ENCODE peak calls at places on chromosome 1, in four cellular contexts. One of them, this sample, is unnamed.

GRCh38 chr1:46747683-46748288 is 28.9 kb upstream of the EFCAB14 start:
- DNase-seq in small intestine: peak; percentile 68
- DNase-seq in brain microvascular endothelial cell: peak; percentile 68
- DNase-seq in naive thymus-derived CD4-positive, alpha-beta T cell: no peak
- DNase-seq in this sample: peak; percentile 31

GRCh38 chr1:10854856-10855459 is 58.5 kb upstream of the CASZ1 start:
- DNase-seq in small intestine: no peak
- DNase-seq in naive thymus-derived CD4-positive, alpha-beta T cell: no peak
- DNase-seq in brain microvascular endothelial cell: no peak
- DNase-seq in this sample: no peak

GRCh38 chr1:67695963-67696362 is 11.0 kb downstream of the GADD45A start:
- DNase-seq in naive thymus-derived CD4-positive, alpha-beta T cell: no peak
- DNase-seq in brain microvascular endothelial cell: no peak
- DNase-seq in small intestine: no peak
- DNase-seq in this sample: no peak

GRCh38 chr1:67645495-67646144 is 39.4 kb upstream of the GADD45A start:
- DNase-seq in naive thymus-derived CD4-positive, alpha-beta T cell: no peak
- DNase-seq in brain microvascular endothelial cell: peak; percentile 40
- DNase-seq in small intestine: peak; percentile 93
- DNase-seq in this sample: no peak

GRCh38 chr1:50427818-50428779 is 4.9 kb upstream of the DMRTA2 start:
- DNase-seq in small intestine: no peak
- DNase-seq in brain microvascular endothelial cell: no peak
- DNase-seq in naive thymus-derived CD4-positive, alpha-beta T cell: no peak
- DNase-seq in this sample: no peak

GRCh38 chr1:101632548-101633256 is 364.0 kb downstream of the OLFM3 start:
- DNase-seq in small intestine: no peak
- DNase-seq in naive thymus-derived CD4-positive, alpha-beta T cell: no peak
- DNase-seq in brain microvascular endothelial cell: no peak
- DNase-seq in this sample: peak; percentile 73

GRCh38 chr1:26138974-26139558 is 19.8 kb upstream of the FAM110D start:
- DNase-seq in naive thymus-derived CD4-positive, alpha-beta T cell: no peak
- DNase-seq in brain microvascular endothelial cell: no peak
- DNase-seq in small intestine: no peak
- DNase-seq in this sample: no peak

GRCh38 chr1:172277989-172278388 is 142.5 kb upstream of the C1orf105 start:
- DNase-seq in brain microvascular endothelial cell: no peak
- DNase-seq in naive thymus-derived CD4-positive, alpha-beta T cell: no peak
- DNase-seq in small intestine: no peak
- DNase-seq in this sample: no peak

GRCh38 chr1:55275976-55276375 is 60.8 kb upstream of the USP24 start:
- DNase-seq in brain microvascular endothelial cell: peak; percentile 52
- DNase-seq in small intestine: no peak
- DNase-seq in naive thymus-derived CD4-positive, alpha-beta T cell: no peak
- DNase-seq in this sample: no peak

GRCh38 chr1:6860401-6860800 is 75.1 kb downstream of the CAMTA1 start:
- DNase-seq in naive thymus-derived CD4-positive, alpha-beta T cell: no peak
- DNase-seq in brain microvascular endothelial cell: peak; percentile 82
- DNase-seq in small intestine: no peak
- DNase-seq in this sample: no peak

GRCh38 chr1:77545970-77546369 is 136.5 kb downstream of the ZZZ3 start:
- DNase-seq in small intestine: no peak
- DNase-seq in brain microvascular endothelial cell: peak; percentile 60
- DNase-seq in naive thymus-derived CD4-positive, alpha-beta T cell: no peak
- DNase-seq in this sample: no peak
- H3K27ac ChIP-seq in small intestine: no peak overlapping the region
- H3K27ac ChIP-seq in brain microvascular endothelial cell: peak overlapping the region; percentile 22
- H3K27ac ChIP-seq in naive thymus-derived CD4-positive, alpha-beta T cell: no peak overlapping the region
- H3K27ac ChIP-seq in this sample: no peak overlapping the region

GRCh38 chr1:53412285-53413174 is 46.7 kb upstream of the DMRTB1 start:
- DNase-seq in small intestine: no peak
- DNase-seq in brain microvascular endothelial cell: no peak
- DNase-seq in naive thymus-derived CD4-positive, alpha-beta T cell: no peak
- DNase-seq in this sample: no peak

GRCh38 chr1:53411541-53412152 is 47.6 kb upstream of the DMRTB1 start:
- DNase-seq in naive thymus-derived CD4-positive, alpha-beta T cell: no peak
- DNase-seq in brain microvascular endothelial cell: no peak
- DNase-seq in small intestine: no peak
- DNase-seq in this sample: no peak

GRCh38 chr1:53415432-53415831 is 43.8 kb upstream of the DMRTB1 start:
- DNase-seq in naive thymus-derived CD4-positive, alpha-beta T cell: no peak
- DNase-seq in brain microvascular endothelial cell: no peak
- DNase-seq in small intestine: no peak
- DNase-seq in this sample: no peak

GRCh38 chr1:53414632-53415031 is 44.6 kb upstream of the DMRTB1 start:
- DNase-seq in naive thymus-derived CD4-positive, alpha-beta T cell: no peak
- DNase-seq in brain microvascular endothelial cell: no peak
- DNase-seq in small intestine: no peak
- DNase-seq in this sample: no peak

GRCh38 chr1:53413175-53414001 is 45.8 kb upstream of the DMRTB1 start:
- DNase-seq in brain microvascular endothelial cell: peak; percentile 89
- DNase-seq in naive thymus-derived CD4-positive, alpha-beta T cell: no peak
- DNase-seq in small intestine: no peak
- DNase-seq in this sample: no peak
- H3K27ac ChIP-seq in brain microvascular endothelial cell: peak overlapping the region; percentile 83
- H3K27ac ChIP-seq in naive thymus-derived CD4-positive, alpha-beta T cell: peak overlapping the region; percentile 5
- H3K27ac ChIP-seq in small intestine: peak overlapping the region; percentile 81
- H3K27ac ChIP-seq in this sample: no peak overlapping the region

GRCh38 chr1:235284231-235284630 is 43.7 kb downstream of the ARID4B start:
- DNase-seq in small intestine: no peak
- DNase-seq in brain microvascular endothelial cell: no peak
- DNase-seq in naive thymus-derived CD4-positive, alpha-beta T cell: no peak
- DNase-seq in this sample: no peak
- H3K27ac ChIP-seq in small intestine: no peak overlapping the region
- H3K27ac ChIP-seq in brain microvascular endothelial cell: no peak overlapping the region
- H3K27ac ChIP-seq in naive thymus-derived CD4-positive, alpha-beta T cell: no peak overlapping the region
- H3K27ac ChIP-seq in this sample: no peak overlapping the region

GRCh38 chr1:218547901-218548730 is 203.0 kb downstream of the TGFB2 start:
- DNase-seq in naive thymus-derived CD4-positive, alpha-beta T cell: no peak
- DNase-seq in brain microvascular endothelial cell: no peak
- DNase-seq in small intestine: no peak
- DNase-seq in this sample: no peak

GRCh38 chr1:218546314-218546713 is 201.2 kb downstream of the TGFB2 start:
- DNase-seq in small intestine: no peak
- DNase-seq in brain microvascular endothelial cell: peak; percentile 37
- DNase-seq in naive thymus-derived CD4-positive, alpha-beta T cell: no peak
- DNase-seq in this sample: no peak

GRCh38 chr1:218553197-218553596 is 208.1 kb downstream of the TGFB2 start:
- DNase-seq in small intestine: no peak
- DNase-seq in brain microvascular endothelial cell: peak; percentile 50
- DNase-seq in naive thymus-derived CD4-positive, alpha-beta T cell: no peak
- DNase-seq in this sample: no peak

DNA sequence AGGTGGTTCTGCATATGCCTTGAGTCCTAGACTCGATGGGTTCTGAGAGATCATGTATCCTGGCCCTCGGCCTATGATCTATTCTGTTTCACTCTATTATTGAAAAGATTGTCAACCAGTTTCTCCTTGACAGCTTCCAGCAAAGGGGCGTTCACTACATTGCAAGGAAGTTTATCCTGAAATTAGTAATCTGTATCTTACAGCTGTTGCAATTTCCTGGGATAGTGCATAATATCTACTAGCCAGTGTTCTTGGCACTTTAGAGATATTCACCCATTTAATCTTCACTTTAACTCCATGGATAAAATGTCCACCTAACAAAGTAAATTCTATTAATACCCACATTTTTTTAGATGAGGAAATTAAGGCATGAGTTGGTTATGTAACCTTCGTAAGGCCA is 203.6 kb downstream of the TGFB2 start:
- DNase-seq in naive thymus-derived CD4-positive, alpha-beta T cell: no peak
- DNase-seq in brain microvascular endothelial cell: no peak
- DNase-seq in small intestine: no peak
- DNase-seq in this sample: no peak
- H3K27ac ChIP-seq in naive thymus-derived CD4-positive, alpha-beta T cell: no peak overlapping the region
- H3K27ac ChIP-seq in brain microvascular endothelial cell: no peak overlapping the region
- H3K27ac ChIP-seq in small intestine: no peak overlapping the region
- H3K27ac ChIP-seq in this sample: no peak overlapping the region

GRCh38 chr1:234467821-234468220 is 11.2 kb downstream of the TARBP1 start:
- DNase-seq in brain microvascular endothelial cell: no peak
- DNase-seq in naive thymus-derived CD4-positive, alpha-beta T cell: no peak
- DNase-seq in small intestine: no peak
- DNase-seq in this sample: no peak

GRCh38 chr1:234473123-234473522 is 5.9 kb downstream of the TARBP1 start:
- DNase-seq in naive thymus-derived CD4-positive, alpha-beta T cell: no peak
- DNase-seq in small intestine: no peak
- DNase-seq in brain microvascular endothelial cell: no peak
- DNase-seq in this sample: no peak

GRCh38 chr1:234463749-234464148 is 15.2 kb downstream of the TARBP1 start:
- DNase-seq in small intestine: no peak
- DNase-seq in brain microvascular endothelial cell: no peak
- DNase-seq in naive thymus-derived CD4-positive, alpha-beta T cell: no peak
- DNase-seq in this sample: no peak

GRCh38 chr1:234466945-234467344 is 12.0 kb downstream of the TARBP1 start:
- DNase-seq in brain microvascular endothelial cell: no peak
- DNase-seq in small intestine: no peak
- DNase-seq in naive thymus-derived CD4-positive, alpha-beta T cell: no peak
- DNase-seq in this sample: no peak

DNA sequence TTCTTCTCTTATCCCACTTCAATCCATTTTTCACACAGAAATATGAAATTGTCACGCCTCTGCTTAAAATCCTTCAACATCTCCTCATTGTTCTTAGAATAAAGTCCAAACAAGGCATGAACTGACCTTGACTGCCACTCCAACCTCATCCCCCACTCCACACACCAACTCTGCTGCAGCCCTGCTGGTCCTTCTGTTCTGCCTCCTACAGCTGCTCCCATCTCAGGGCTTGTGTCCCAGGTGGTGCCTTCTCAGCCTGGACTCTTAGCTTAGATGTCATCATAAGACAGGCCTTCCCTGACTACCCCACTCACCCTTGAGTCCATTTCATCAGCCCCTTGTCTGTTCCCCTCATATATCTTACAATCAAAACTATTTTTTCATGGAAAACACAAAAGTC is 10.4 kb downstream of the TARBP1 start:
- DNase-seq in small intestine: no peak
- DNase-seq in brain microvascular endothelial cell: no peak
- DNase-seq in naive thymus-derived CD4-positive, alpha-beta T cell: no peak
- DNase-seq in this sample: no peak
- H3K27ac ChIP-seq in small intestine: no peak overlapping the region
- H3K27ac ChIP-seq in brain microvascular endothelial cell: no peak overlapping the region
- H3K27ac ChIP-seq in naive thymus-derived CD4-positive, alpha-beta T cell: no peak overlapping the region
- H3K27ac ChIP-seq in this sample: no peak overlapping the region

DNA sequence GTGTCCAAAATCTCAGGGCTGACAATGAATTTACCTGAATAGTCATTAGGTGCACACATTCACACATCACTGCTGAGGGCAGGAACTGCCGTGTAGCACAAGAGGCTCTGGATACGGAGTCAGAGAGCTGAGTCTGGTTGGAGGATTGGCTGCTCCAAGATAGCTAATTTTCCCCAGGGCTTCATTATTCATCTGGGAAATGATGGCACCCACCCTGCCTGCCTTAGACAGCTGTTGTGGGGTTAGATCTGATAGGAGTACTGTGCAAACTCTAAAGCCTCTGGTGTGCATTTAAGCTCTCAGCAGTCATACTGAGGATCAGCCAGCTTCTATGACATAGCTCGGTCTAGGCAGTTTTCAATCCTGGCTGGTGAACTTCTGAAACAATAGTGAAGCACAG is 67.0 kb downstream of the LMX1A start:
- DNase-seq in brain microvascular endothelial cell: no peak
- DNase-seq in naive thymus-derived CD4-positive, alpha-beta T cell: no peak
- DNase-seq in small intestine: no peak
- DNase-seq in this sample: no peak
- H3K27ac ChIP-seq in brain microvascular endothelial cell: no peak overlapping the region
- H3K27ac ChIP-seq in naive thymus-derived CD4-positive, alpha-beta T cell: no peak overlapping the region
- H3K27ac ChIP-seq in small intestine: no peak overlapping the region
- H3K27ac ChIP-seq in this sample: no peak overlapping the region

GRCh38 chr1:170698301-170698700 is 34.4 kb downstream of the PRRX1 start:
- DNase-seq in naive thymus-derived CD4-positive, alpha-beta T cell: no peak
- DNase-seq in small intestine: no peak
- DNase-seq in brain microvascular endothelial cell: no peak
- DNase-seq in this sample: no peak
- H3K27ac ChIP-seq in naive thymus-derived CD4-positive, alpha-beta T cell: no peak overlapping the region
- H3K27ac ChIP-seq in small intestine: no peak overlapping the region
- H3K27ac ChIP-seq in brain microvascular endothelial cell: peak overlapping the region; percentile 41
- H3K27ac ChIP-seq in this sample: no peak overlapping the region

DNA sequence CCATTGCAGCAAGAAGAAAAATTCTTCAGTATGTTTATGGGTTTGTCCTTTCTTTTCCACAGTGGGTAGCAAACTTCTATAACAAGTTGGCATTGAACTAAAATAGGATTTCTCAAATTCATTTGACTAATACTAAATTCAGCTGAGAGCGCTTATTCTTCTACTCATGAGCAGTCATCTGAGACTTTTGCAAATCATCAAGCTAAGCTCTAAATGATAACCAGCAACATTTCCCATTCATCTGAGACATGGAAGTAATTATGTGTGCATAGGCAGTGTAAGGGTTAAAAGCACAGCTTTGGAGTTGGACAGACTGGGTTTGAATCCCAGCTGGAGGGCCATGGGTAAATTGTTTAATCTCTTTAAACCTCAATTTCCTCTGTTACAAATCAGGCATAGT is 18.3 kb upstream of the CNR2 start:
- DNase-seq in brain microvascular endothelial cell: no peak
- DNase-seq in small intestine: no peak
- DNase-seq in naive thymus-derived CD4-positive, alpha-beta T cell: no peak
- DNase-seq in this sample: no peak
- H3K27ac ChIP-seq in brain microvascular endothelial cell: no peak overlapping the region
- H3K27ac ChIP-seq in small intestine: no peak overlapping the region
- H3K27ac ChIP-seq in naive thymus-derived CD4-positive, alpha-beta T cell: no peak overlapping the region
- H3K27ac ChIP-seq in this sample: no peak overlapping the region